ENCODE peak calls at places on chromosomes 13 and 19, in eight cellular contexts. E, B, J, T, U, C, O and Y are unnamed samples.

GRCh38 chr13:37540228-37540627 is 58.3 kb downstream of the POSTN start:
- DNase-seq in B (no peak), T (no peak), O (peak), E (no peak), U (no peak), J (no peak), C (no peak), Y (no peak)

GRCh38 chr19:11261431-11261901 is 858 bp downstream of the DOCK6 start:
- DNase-seq in C (no peak), O (no peak), B (no peak), T (no peak), E (no peak), U (peak), J (no peak), Y (no peak)

GRCh38 chr13:52665325-52665724 is 12.7 kb downstream of the SUGT1 start:
- DNase-seq in B (peak), O (peak), T (no peak), C (no peak), E (no peak), J (no peak), U (peak), Y (no peak)

GRCh38 chr19:38691938-38692457 is 44.5 kb downstream of the ACTN4 start:
- DNase-seq in J (no peak), U (no peak), B (no peak), C (no peak), T (peak), O (peak), E (peak), Y (peak)

GRCh38 chr13:26342898-26343297 is 89.0 kb downstream of the CDK8 start:
- DNase-seq in O (no peak), T (no peak), E (no peak), B (no peak), C (no peak), J (no peak), U (no peak), Y (no peak)

GRCh38 chr13:23645851-23646250 is 75.6 kb downstream of the TNFRSF19 start:
- DNase-seq in J (no peak), C (no peak), T (no peak), U (no peak), O (no peak), B (no peak), E (no peak), Y (no peak)

GRCh38 chr19:4108767-4109625 is 14.9 kb downstream of the MAP2K2 start:
- DNase-seq in J (no peak), O (no peak), C (no peak), E (peak), U (no peak), T (no peak), B (no peak), Y (no peak)

GRCh38 chr13:110993788-110994187 is 78.9 kb upstream of the ANKRD10 start:
- DNase-seq in O (no peak), E (no peak), J (no peak), T (no peak), U (peak), C (no peak), B (no peak), Y (no peak)

GRCh38 chr19:48333467-48334384 is 8.4 kb downstream of the EMP3 start:
- DNase-seq in O (peak), T (peak), E (peak), C (peak), B (peak), J (peak), U (peak), Y (peak)

GRCh38 chr13:104387514-104387913 is 1321.3 kb upstream of the SLC10A2 start:
- DNase-seq in B (no peak), J (no peak), C (no peak), O (no peak), E (no peak), T (no peak), U (no peak), Y (no peak)

DNA sequence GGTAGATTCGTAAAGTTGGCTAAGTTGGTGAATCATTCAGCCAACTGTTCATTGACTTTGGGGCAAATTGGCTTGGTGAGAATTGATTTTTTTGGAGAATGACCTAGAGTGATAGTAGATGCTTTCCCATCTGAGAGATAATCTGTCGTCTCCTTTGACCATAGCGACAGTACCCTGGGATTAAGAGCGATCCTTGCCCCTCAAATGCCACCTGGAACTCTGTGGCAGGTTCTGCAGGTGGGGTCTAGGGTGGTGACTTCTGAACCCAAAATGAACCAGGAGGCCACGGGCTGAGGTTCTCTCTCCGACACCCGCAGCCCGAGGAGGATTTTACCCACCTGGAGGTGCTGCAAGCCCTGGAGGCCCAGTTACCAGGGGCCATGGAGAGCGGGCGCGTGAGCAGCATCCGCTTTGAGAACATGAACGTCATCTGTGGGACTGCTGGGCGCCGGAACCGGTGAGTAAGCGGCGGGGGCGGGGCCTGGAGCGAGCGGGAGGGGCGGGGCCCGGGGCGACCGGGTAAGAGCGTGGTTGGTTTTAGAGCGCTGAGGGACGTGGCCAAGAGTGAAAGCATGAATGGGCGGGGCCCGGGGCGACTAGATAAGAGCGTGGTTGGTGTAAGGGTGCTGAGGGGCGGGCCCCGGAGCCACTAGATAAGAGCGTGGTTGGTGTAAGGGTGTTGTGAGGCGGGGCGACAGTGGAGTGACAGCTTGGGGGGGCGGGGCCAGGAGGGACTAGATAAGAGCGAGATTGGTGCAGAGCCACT is 8.6 kb downstream of the C19orf81 start:
- DNase-seq in U (peak), O (peak), B (peak), C (peak), T (peak), J (peak), E (peak), Y (peak)
- H3K4me3 ChIP-seq in U (peak), O (peak), B (peak), C (peak), T (peak), J (no peak), E (no peak), Y (peak)

GRCh38 chr13:112713517-112714253 is 23.8 kb downstream of the ATP11A start:
- DNase-seq in J (no peak), T (no peak), B (no peak), C (peak), U (no peak), O (no peak), E (no peak), Y (no peak)
- TF ChIP-seq CTCF in J (no peak), T (no peak), B (no peak), C (no peak), U (no peak), O (no peak), E (no peak), Y (no peak)

GRCh38 chr19:2885736-2886135 is 15.0 kb upstream of the ZNF57 start:
- DNase-seq in O (no peak), T (no peak), C (no peak), E (no peak), B (no peak), J (no peak), U (no peak), Y (no peak)

GRCh38 chr19:2883686-2884439 is 16.7 kb downstream of the ZNF556 start:
- DNase-seq in B (no peak), O (no peak), U (no peak), C (no peak), E (no peak), J (no peak), T (no peak), Y (no peak)

GRCh38 chr19:2887391-2887914 is 13.3 kb upstream of the ZNF57 start:
- DNase-seq in E (no peak), J (no peak), O (peak), U (peak), T (no peak), C (no peak), B (peak), Y (no peak)

GRCh38 chr19:2888739-2889224 is 11.9 kb upstream of the ZNF57 start:
- DNase-seq in B (no peak), O (no peak), T (no peak), J (no peak), C (no peak), U (peak), E (peak), Y (no peak)
- H3K27ac ChIP-seq in B (no peak), O (no peak), T (no peak), J (peak), C (no peak), U (no peak), E (no peak), Y (no peak)

GRCh38 chr19:12596927-12597548 is 13.6 kb downstream of the ZNF490 start:
- DNase-seq in C (peak), B (no peak), O (no peak), J (no peak), T (no peak), U (peak), E (no peak), Y (no peak)

GRCh38 chr19:12596485-12596884 is 14.1 kb downstream of the ZNF490 start:
- DNase-seq in U (no peak), O (no peak), J (no peak), C (no peak), B (no peak), E (no peak), T (no peak), Y (no peak)

DNA sequence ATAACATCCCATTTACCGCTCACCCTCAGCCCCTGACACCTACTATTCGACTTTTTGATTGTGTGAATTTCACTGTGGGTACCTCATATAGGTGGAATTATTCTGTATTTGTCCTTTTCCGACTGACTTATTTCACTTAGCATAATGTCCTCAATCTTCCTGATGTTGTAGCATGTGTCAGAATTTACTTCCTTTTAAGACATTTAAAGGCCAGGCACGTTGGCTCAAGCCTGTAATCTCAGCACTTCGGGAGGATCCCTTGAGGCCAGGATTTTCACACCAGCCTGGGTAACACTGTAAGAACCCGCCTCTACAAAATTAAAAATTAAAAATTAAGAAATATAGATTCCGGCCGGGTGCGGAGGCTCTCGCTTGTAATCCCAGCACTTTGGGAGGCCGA is 13.0 kb downstream of the ZNF490 start:
- DNase-seq in J (no peak), T (no peak), U (no peak), E (no peak), B (no peak), O (no peak), C (no peak), Y (no peak)
- H3K4me3 ChIP-seq in J (no peak), T (no peak), U (no peak), E (no peak), B (no peak), O (no peak), C (peak), Y (no peak)

DNA sequence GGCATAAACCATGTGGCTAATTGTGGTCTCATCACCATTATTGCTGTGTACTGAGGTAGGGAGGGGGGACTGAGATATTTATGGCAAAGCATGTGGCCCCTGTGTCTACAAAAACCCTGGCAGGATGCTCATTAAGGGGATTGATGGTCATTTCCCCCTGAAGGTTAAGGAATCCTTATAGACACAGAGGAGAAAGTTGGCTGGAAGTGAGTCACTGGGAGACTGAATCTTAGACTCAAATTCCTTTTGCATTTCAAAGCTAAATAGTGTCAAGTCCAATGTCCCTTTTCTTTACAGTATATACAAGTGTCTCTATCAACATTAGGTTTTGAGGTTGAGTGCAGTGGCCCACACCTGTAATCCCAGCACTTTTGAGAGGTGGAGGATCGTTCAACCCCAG is 9.9 kb upstream of the DACT3 start:
- DNase-seq in C (no peak), O (peak), U (no peak), T (no peak), B (peak), J (no peak), E (no peak), Y (no peak)
- TF ChIP-seq CTCF in C (no peak), O (no peak), U (no peak), T (no peak), B (no peak), J (no peak), E (no peak), Y (no peak)

GRCh38 chr13:39496487-39496998 is 106.5 kb downstream of the LHFPL6 start:
- DNase-seq in O (no peak), U (no peak), J (no peak), C (no peak), T (no peak), B (no peak), E (no peak), Y (no peak)

GRCh38 chr13:39501711-39502324 is 101.2 kb downstream of the LHFPL6 start:
- DNase-seq in J (peak), U (no peak), O (no peak), T (no peak), C (peak), E (no peak), B (no peak), Y (no peak)

GRCh38 chr13:39498471-39499114 is 104.4 kb downstream of the LHFPL6 start:
- DNase-seq in T (no peak), B (no peak), J (no peak), C (no peak), O (no peak), U (peak), E (no peak), Y (no peak)

GRCh38 chr13:39503048-39503447 is 99.9 kb downstream of the LHFPL6 start:
- DNase-seq in B (no peak), U (peak), T (no peak), E (no peak), C (no peak), O (no peak), J (no peak), Y (no peak)

DNA sequence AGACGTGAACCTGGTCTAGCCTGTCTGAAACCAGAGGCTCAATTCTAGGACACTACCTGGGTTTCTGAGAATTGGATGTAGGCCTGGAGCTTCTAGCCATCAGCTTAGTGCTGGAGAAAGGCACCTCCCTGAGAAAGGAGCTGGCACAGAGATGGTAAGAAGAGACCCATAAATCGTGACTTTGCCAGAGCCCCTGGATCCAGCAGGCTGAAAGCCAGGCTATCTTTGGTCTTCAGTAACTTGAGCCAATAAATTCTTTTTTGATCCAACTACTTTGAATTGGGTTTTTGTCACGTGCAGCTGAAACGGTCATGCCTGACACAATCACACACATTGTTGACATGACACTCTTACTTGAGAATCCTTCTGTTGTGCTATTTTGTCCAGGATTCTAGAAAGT is 103.4 kb downstream of the LHFPL6 start:
- DNase-seq in J (no peak), C (no peak), O (no peak), E (no peak), B (no peak), U (no peak), T (no peak), Y (no peak)
- H3K27ac ChIP-seq in J (peak), C (no peak), O (no peak), E (no peak), B (no peak), U (peak), T (no peak), Y (no peak)

GRCh38 chr13:41188584-41188983 is 5.8 kb downstream of the KBTBD7 start:
- DNase-seq in C (no peak), J (no peak), E (no peak), U (no peak), T (no peak), O (peak), B (no peak), Y (no peak)

GRCh38 chr13:41193919-41194824 is at the start of gene KBTBD7:
- DNase-seq in J (peak), E (peak), B (peak), C (peak), T (peak), U (peak), O (peak), Y (peak)

GRCh38 chr13:41196011-41196410 is 1.6 kb upstream of the KBTBD7 start:
- DNase-seq in B (no peak), E (no peak), U (no peak), J (no peak), O (no peak), C (no peak), T (no peak), Y (no peak)

GRCh38 chr13:41196620-41197019 is 2.3 kb upstream of the KBTBD7 start:
- DNase-seq in J (no peak), C (no peak), T (no peak), E (no peak), U (peak), O (no peak), B (no peak), Y (no peak)

DNA sequence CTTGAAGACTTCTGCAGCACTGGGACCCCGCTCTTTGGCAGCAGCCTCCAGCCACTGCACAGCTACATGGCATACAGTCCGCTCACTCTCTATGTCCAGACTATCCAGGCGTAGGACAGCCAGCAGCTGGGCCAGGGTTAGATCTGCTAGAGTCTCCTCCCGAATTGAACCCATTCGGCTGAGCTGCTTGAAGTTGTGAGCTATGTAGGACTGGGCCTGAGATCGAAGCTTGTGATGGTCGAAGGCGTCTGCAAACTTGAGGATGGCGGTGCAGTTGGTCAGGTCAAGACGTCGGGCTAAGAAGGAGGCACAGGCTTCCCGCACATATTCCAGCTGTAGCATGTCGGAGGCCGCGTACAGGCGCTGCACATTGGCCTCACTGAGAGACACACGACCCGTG is 900 bp downstream of the KBTBD7 start:
- DNase-seq in O (no peak), C (no peak), T (no peak), J (peak), B (no peak), E (no peak), U (no peak), Y (no peak)
- H3K4me3 ChIP-seq in O (no peak), C (peak), T (peak), J (peak), B (peak), E (no peak), U (peak), Y (peak)

GRCh38 chr19:44738161-44738535 is 10.4 kb upstream of the BCL3 start:
- DNase-seq in C (no peak), U (no peak), O (no peak), T (no peak), J (no peak), E (no peak), B (no peak), Y (no peak)

GRCh38 chr19:44741258-44741731 is 7.2 kb upstream of the BCL3 start:
- DNase-seq in J (peak), O (no peak), T (no peak), E (peak), U (no peak), C (no peak), B (peak), Y (no peak)

GRCh38 chr19:44741841-44742352 is 6.6 kb upstream of the BCL3 start:
- DNase-seq in B (peak), J (peak), O (peak), T (peak), C (peak), U (no peak), E (peak), Y (peak)

GRCh38 chr19:44738603-44739585 is 9.6 kb upstream of the BCL3 start:
- DNase-seq in O (no peak), T (no peak), U (no peak), E (peak), B (no peak), C (no peak), J (no peak), Y (no peak)

GRCh38 chr19:44740351-44740824 is 8.1 kb upstream of the BCL3 start:
- DNase-seq in B (no peak), T (no peak), C (no peak), J (no peak), E (no peak), U (no peak), O (no peak), Y (no peak)
- TF ChIP-seq CTCF in B (peak), T (no peak), C (no peak), J (no peak), E (no peak), U (peak), O (peak), Y (no peak)